ENCODE peak calls at places on chromosomes 3 and 15, in eight cellular contexts. D is KBM-7; V is osteocyte; G is iris pigment epithelial cell; E is activated B cell treated with CpG ODN at 0.5 μM for 24 hours; Z is OCI-LY7; N is DMS153; I is Jurkat, Clone E6-1. F is an unnamed sample.

GRCh38 chr3:128338536-128339400 is 127.9 kb downstream of the DNAJB8 start:
- DNase-seq in Z (no peak), G (no peak), E (no peak), I (no peak), V (no peak), N (peak; percentile 42), D (no peak), F (peak; percentile 7)

GRCh38 chr15:26838742-26839460 is 28.0 kb upstream of the GABRA5 start:
- DNase-seq in E (no peak), G (no peak), I (peak; percentile 8), V (no peak), D (peak; percentile 37), N (no peak), Z (peak; percentile 15), F (no peak)

GRCh38 chr15:64284037-64284436 is 71.9 kb downstream of the CSNK1G1 start:
- DNase-seq in D (peak; percentile 75), G (peak; percentile 80), I (no peak), E (no peak), N (no peak), V (no peak), Z (no peak), F (no peak)

GRCh38 chr15:85379403-85380131 is 836 bp upstream of the AKAP13 start:
- DNase-seq in D (no peak), G (no peak), I (peak; percentile 17), N (no peak), E (peak; percentile 31), Z (peak; percentile 49), V (no peak), F (no peak)

GRCh38 chr15:101105059-101105851 is 146.6 kb downstream of the CHSY1 start:
- DNase-seq in Z (no peak), G (no peak), D (peak; percentile 27), V (no peak), I (no peak), E (no peak), N (no peak), F (no peak)

GRCh38 chr3:185549111-185549510 is 3.3 kb downstream of the LIPH start:
- DNase-seq in V (peak; percentile 21), G (peak; percentile 98), N (no peak), Z (no peak), I (no peak), E (no peak), D (no peak), F (no peak)

GRCh38 chr15:64681424-64682024 is 93.9 kb downstream of the RBPMS2 start:
- DNase-seq in E (no peak), N (peak; percentile 62), D (peak; percentile 78), G (peak; percentile 56), I (no peak), Z (peak; percentile 44), V (no peak), F (no peak)

GRCh38 chr3:79497447-79498111 is 270.2 kb downstream of the ROBO1 start:
- DNase-seq in E (no peak), I (peak; percentile 4), G (no peak), D (peak; percentile 18), N (no peak), V (no peak), Z (peak; percentile 5), F (no peak)

GRCh38 chr15:66617137-66618090 is 51.6 kb upstream of the LCTL start:
- DNase-seq in E (no peak), D (peak; percentile 96), N (no peak), G (peak; percentile 84), V (no peak), Z (no peak), I (no peak), F (peak; percentile 89)

GRCh38 chr3:60177726-60178125 is 1073.5 kb downstream of the FHIT start:
- DNase-seq in E (no peak), I (no peak), Z (no peak), D (no peak), V (no peak), N (no peak), G (no peak), F (no peak)

GRCh38 chr3:172140499-172141391 is 101.4 kb downstream of the FNDC3B start:
- DNase-seq in I (no peak), V (no peak), D (no peak), G (peak; percentile 99), E (no peak), Z (no peak), N (no peak), F (peak; percentile 79)

GRCh38 chr3:127535901-127536817 is 54.4 kb downstream of the TPRA1 start:
- DNase-seq in Z (no peak), D (no peak), E (no peak), I (peak; percentile 54), N (peak; percentile 66), G (no peak), V (no peak), F (no peak)

GRCh38 chr3:52128118-52128683 is 26.0 kb downstream of the POC1A start:
- DNase-seq in V (no peak), D (peak; percentile 55), E (no peak), Z (no peak), N (no peak), I (no peak), G (peak; percentile 71), F (no peak)

GRCh38 chr3:127799476-127800222 is 22.7 kb downstream of the MGLL start:
- DNase-seq in E (no peak), D (no peak), G (peak; percentile 94), N (no peak), Z (no peak), V (no peak), I (no peak), F (no peak)

GRCh38 chr3:156052115-156052514 is 68.3 kb upstream of the KCNAB1 start:
- DNase-seq in D (no peak), V (no peak), N (no peak), G (no peak), Z (no peak), E (no peak), I (no peak), F (no peak)

GRCh38 chr15:58066042-58066867 is 744 bp upstream of the ALDH1A2 start:
- DNase-seq in V (peak; percentile 88), Z (peak; percentile 9), D (peak; percentile 42), N (no peak), I (no peak), G (peak; percentile 38), E (peak; percentile 46), F (peak; percentile 58)